ENCODE peak calls at places on chromosome 1, in ten cellular contexts. One of them, this sample, is unnamed.

GRCh38 chr1:174262747-174263241 is 103.5 kb downstream of the RABGAP1L start:
- DNase-seq in neural crest cell: peak
- DNase-seq in cardiac muscle cell: peak
- DNase-seq in H1: peak
- DNase-seq in heart right ventricle: no peak
- DNase-seq in vagina: no peak
- DNase-seq in BE2C: peak
- DNase-seq in PC-3: peak
- DNase-seq in nephron progenitor cell: no peak
- DNase-seq in A549: peak
- DNase-seq in this sample: peak

GRCh38 chr1:61149010-61149860 is 66.9 kb downstream of the NFIA start:
- DNase-seq in neural crest cell: no peak
- DNase-seq in cardiac muscle cell: no peak
- DNase-seq in H1: no peak
- DNase-seq in heart right ventricle: no peak
- DNase-seq in vagina: no peak
- DNase-seq in BE2C: no peak
- DNase-seq in PC-3: peak
- DNase-seq in nephron progenitor cell: no peak
- DNase-seq in A549: no peak
- DNase-seq in this sample: no peak

GRCh38 chr1:154626456-154627246 is 18.7 kb upstream of the ADAR start:
- DNase-seq in neural crest cell: no peak
- DNase-seq in cardiac muscle cell: no peak
- DNase-seq in H1: no peak
- DNase-seq in heart right ventricle: no peak
- DNase-seq in vagina: no peak
- DNase-seq in BE2C: no peak
- DNase-seq in PC-3: no peak
- DNase-seq in nephron progenitor cell: peak
- DNase-seq in A549: no peak
- DNase-seq in this sample: no peak

GRCh38 chr1:155085504-155086181 is 7.0 kb downstream of the EFNA3 start:
- DNase-seq in neural crest cell: no peak
- DNase-seq in cardiac muscle cell: peak
- DNase-seq in H1: peak
- DNase-seq in heart right ventricle: peak
- DNase-seq in vagina: peak
- DNase-seq in BE2C: no peak
- DNase-seq in PC-3: peak
- DNase-seq in nephron progenitor cell: peak
- DNase-seq in A549: no peak
- DNase-seq in this sample: peak

GRCh38 chr1:183685112-183685713 is 32.1 kb upstream of the APOBEC4 start:
- DNase-seq in neural crest cell: no peak
- DNase-seq in cardiac muscle cell: peak
- DNase-seq in H1: no peak
- DNase-seq in heart right ventricle: peak
- DNase-seq in vagina: no peak
- DNase-seq in BE2C: peak
- DNase-seq in PC-3: peak
- DNase-seq in nephron progenitor cell: peak
- DNase-seq in A549: peak
- DNase-seq in this sample: peak

GRCh38 chr1:26701266-26701994 is 5.6 kb downstream of the ARID1A start:
- DNase-seq in neural crest cell: no peak
- DNase-seq in cardiac muscle cell: peak
- DNase-seq in H1: no peak
- DNase-seq in heart right ventricle: no peak
- DNase-seq in vagina: no peak
- DNase-seq in BE2C: no peak
- DNase-seq in PC-3: peak
- DNase-seq in nephron progenitor cell: no peak
- DNase-seq in A549: no peak
- DNase-seq in this sample: no peak

GRCh38 chr1:154529308-154529707 is 27.1 kb upstream of the SHE start:
- DNase-seq in neural crest cell: no peak
- DNase-seq in cardiac muscle cell: no peak
- DNase-seq in H1: no peak
- DNase-seq in heart right ventricle: no peak
- DNase-seq in vagina: no peak
- DNase-seq in BE2C: no peak
- DNase-seq in PC-3: no peak
- DNase-seq in nephron progenitor cell: no peak
- DNase-seq in A549: no peak
- DNase-seq in this sample: no peak

GRCh38 chr1:30471307-30471706 is 252.1 kb downstream of the MATN1 start:
- DNase-seq in neural crest cell: no peak
- DNase-seq in cardiac muscle cell: no peak
- DNase-seq in H1: no peak
- DNase-seq in heart right ventricle: no peak
- DNase-seq in vagina: no peak
- DNase-seq in BE2C: no peak
- DNase-seq in PC-3: no peak
- DNase-seq in nephron progenitor cell: no peak
- DNase-seq in A549: no peak
- DNase-seq in this sample: no peak

GRCh38 chr1:200184196-200184595 is 156.7 kb downstream of the NR5A2 start:
- DNase-seq in neural crest cell: no peak
- DNase-seq in cardiac muscle cell: peak
- DNase-seq in H1: no peak
- DNase-seq in heart right ventricle: peak
- DNase-seq in vagina: no peak
- DNase-seq in BE2C: no peak
- DNase-seq in PC-3: peak
- DNase-seq in nephron progenitor cell: no peak
- DNase-seq in A549: peak
- DNase-seq in this sample: peak

GRCh38 chr1:74340656-74341055 is 105.5 kb downstream of the TNNI3K start:
- DNase-seq in neural crest cell: no peak
- DNase-seq in cardiac muscle cell: no peak
- DNase-seq in H1: no peak
- DNase-seq in heart right ventricle: no peak
- DNase-seq in vagina: no peak
- DNase-seq in BE2C: no peak
- DNase-seq in PC-3: no peak
- DNase-seq in nephron progenitor cell: no peak
- DNase-seq in A549: no peak
- DNase-seq in this sample: no peak

GRCh38 chr1:204089044-204089751 is 16.3 kb downstream of the SOX13 start:
- DNase-seq in neural crest cell: no peak
- DNase-seq in cardiac muscle cell: peak
- DNase-seq in H1: peak
- DNase-seq in heart right ventricle: peak
- DNase-seq in vagina: no peak
- DNase-seq in BE2C: no peak
- DNase-seq in PC-3: no peak
- DNase-seq in nephron progenitor cell: no peak
- DNase-seq in A549: no peak
- DNase-seq in this sample: peak
- TF ChIP-seq CTCF in neural crest cell: no peak
- TF ChIP-seq CTCF in cardiac muscle cell: no peak
- TF ChIP-seq CTCF in H1: no peak
- TF ChIP-seq CTCF in heart right ventricle: no peak
- TF ChIP-seq CTCF in vagina: no peak
- TF ChIP-seq CTCF in BE2C: no peak
- TF ChIP-seq CTCF in PC-3: no peak
- TF ChIP-seq CTCF in nephron progenitor cell: no peak
- TF ChIP-seq CTCF in A549: no peak
- TF ChIP-seq CTCF in this sample: peak

GRCh38 chr1:83581747-83582146 is 417.2 kb downstream of the TTLL7 start:
- DNase-seq in neural crest cell: no peak
- DNase-seq in cardiac muscle cell: no peak
- DNase-seq in H1: no peak
- DNase-seq in heart right ventricle: no peak
- DNase-seq in vagina: no peak
- DNase-seq in BE2C: no peak
- DNase-seq in PC-3: no peak
- DNase-seq in nephron progenitor cell: no peak
- DNase-seq in A549: no peak
- DNase-seq in this sample: no peak

GRCh38 chr1:83588140-83588539 is 410.8 kb downstream of the TTLL7 start:
- DNase-seq in neural crest cell: no peak
- DNase-seq in cardiac muscle cell: no peak
- DNase-seq in H1: no peak
- DNase-seq in heart right ventricle: no peak
- DNase-seq in vagina: no peak
- DNase-seq in BE2C: no peak
- DNase-seq in PC-3: no peak
- DNase-seq in nephron progenitor cell: no peak
- DNase-seq in A549: no peak
- DNase-seq in this sample: no peak

GRCh38 chr1:83583351-83584014 is 415.4 kb downstream of the TTLL7 start:
- DNase-seq in neural crest cell: no peak
- DNase-seq in cardiac muscle cell: no peak
- DNase-seq in H1: no peak
- DNase-seq in heart right ventricle: no peak
- DNase-seq in vagina: no peak
- DNase-seq in BE2C: peak
- DNase-seq in PC-3: peak
- DNase-seq in nephron progenitor cell: no peak
- DNase-seq in A549: no peak
- DNase-seq in this sample: no peak
- TF ChIP-seq CTCF in neural crest cell: peak
- TF ChIP-seq CTCF in cardiac muscle cell: no peak
- TF ChIP-seq CTCF in H1: peak
- TF ChIP-seq CTCF in heart right ventricle: no peak
- TF ChIP-seq CTCF in vagina: no peak
- TF ChIP-seq CTCF in BE2C: peak
- TF ChIP-seq CTCF in PC-3: peak
- TF ChIP-seq CTCF in nephron progenitor cell: no peak
- TF ChIP-seq CTCF in A549: no peak
- TF ChIP-seq CTCF in this sample: no peak

GRCh38 chr1:17369466-17369865 is 2.5 kb upstream of the PADI6 start:
- DNase-seq in neural crest cell: no peak
- DNase-seq in cardiac muscle cell: peak
- DNase-seq in H1: no peak
- DNase-seq in heart right ventricle: no peak
- DNase-seq in vagina: no peak
- DNase-seq in BE2C: no peak
- DNase-seq in PC-3: peak
- DNase-seq in nephron progenitor cell: no peak
- DNase-seq in A549: no peak
- DNase-seq in this sample: peak

GRCh38 chr1:17371896-17372295 is at the start of gene PADI6:
- DNase-seq in neural crest cell: no peak
- DNase-seq in cardiac muscle cell: no peak
- DNase-seq in H1: no peak
- DNase-seq in heart right ventricle: no peak
- DNase-seq in vagina: no peak
- DNase-seq in BE2C: no peak
- DNase-seq in PC-3: no peak
- DNase-seq in nephron progenitor cell: no peak
- DNase-seq in A549: no peak
- DNase-seq in this sample: no peak

GRCh38 chr1:17372955-17373354 is 959 bp downstream of the PADI6 start:
- DNase-seq in neural crest cell: no peak
- DNase-seq in cardiac muscle cell: no peak
- DNase-seq in H1: no peak
- DNase-seq in heart right ventricle: no peak
- DNase-seq in vagina: no peak
- DNase-seq in BE2C: no peak
- DNase-seq in PC-3: no peak
- DNase-seq in nephron progenitor cell: no peak
- DNase-seq in A549: no peak
- DNase-seq in this sample: no peak

GRCh38 chr1:17375651-17376050 is 3.7 kb downstream of the PADI6 start:
- DNase-seq in neural crest cell: no peak
- DNase-seq in cardiac muscle cell: no peak
- DNase-seq in H1: no peak
- DNase-seq in heart right ventricle: no peak
- DNase-seq in vagina: no peak
- DNase-seq in BE2C: no peak
- DNase-seq in PC-3: no peak
- DNase-seq in nephron progenitor cell: no peak
- DNase-seq in A549: no peak
- DNase-seq in this sample: no peak

DNA sequence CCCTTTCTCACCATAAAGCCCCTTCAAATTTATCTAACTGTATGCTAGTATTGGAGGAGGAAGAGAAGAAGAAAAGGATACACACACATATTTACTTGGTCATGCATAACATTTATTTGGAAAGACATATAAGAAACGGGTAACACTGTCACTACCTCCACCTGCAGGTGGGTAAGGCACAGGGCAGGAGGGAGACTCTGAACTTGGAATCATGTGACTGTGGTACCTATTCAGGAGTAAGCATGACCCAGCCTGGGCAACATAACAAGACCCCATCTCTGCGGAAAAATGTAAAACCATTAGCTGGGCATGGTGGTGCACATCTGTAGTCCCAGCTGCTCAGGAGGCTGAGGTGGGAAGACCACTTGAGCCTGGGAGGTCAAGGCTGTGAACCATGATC is 1.4 kb upstream of the PADI6 start:
- DNase-seq in neural crest cell: no peak
- DNase-seq in cardiac muscle cell: no peak
- DNase-seq in H1: no peak
- DNase-seq in heart right ventricle: no peak
- DNase-seq in vagina: no peak
- DNase-seq in BE2C: no peak
- DNase-seq in PC-3: peak
- DNase-seq in nephron progenitor cell: no peak
- DNase-seq in A549: peak
- DNase-seq in this sample: no peak
- TF ChIP-seq CTCF in neural crest cell: peak
- TF ChIP-seq CTCF in cardiac muscle cell: no peak
- TF ChIP-seq CTCF in H1: peak
- TF ChIP-seq CTCF in heart right ventricle: no peak
- TF ChIP-seq CTCF in vagina: no peak
- TF ChIP-seq CTCF in BE2C: peak
- TF ChIP-seq CTCF in PC-3: peak
- TF ChIP-seq CTCF in nephron progenitor cell: peak
- TF ChIP-seq CTCF in A549: peak
- TF ChIP-seq CTCF in this sample: peak

DNA sequence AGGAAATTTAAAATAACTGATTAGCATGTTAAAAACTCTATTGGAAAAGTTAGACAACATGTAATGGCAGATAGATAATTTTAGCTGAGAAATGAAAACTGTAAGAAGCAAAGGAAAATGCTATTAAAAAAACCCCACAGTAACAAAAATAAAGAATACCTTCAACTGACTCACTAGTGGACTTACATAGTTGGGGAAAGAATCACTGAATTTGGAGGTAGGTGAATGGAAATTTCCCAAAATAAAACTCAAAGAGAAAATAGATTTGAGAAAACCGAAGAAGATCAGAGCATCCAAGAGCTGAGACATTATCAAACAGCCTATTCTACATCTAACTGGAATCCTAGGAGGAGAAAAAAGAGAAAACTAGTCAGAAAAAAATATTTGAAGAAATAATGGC is 34.7 kb downstream of the PDE4B start:
- DNase-seq in neural crest cell: no peak
- DNase-seq in cardiac muscle cell: no peak
- DNase-seq in H1: no peak
- DNase-seq in heart right ventricle: no peak
- DNase-seq in vagina: no peak
- DNase-seq in BE2C: no peak
- DNase-seq in PC-3: no peak
- DNase-seq in nephron progenitor cell: no peak
- DNase-seq in A549: no peak
- DNase-seq in this sample: peak
- TF ChIP-seq CTCF in neural crest cell: no peak
- TF ChIP-seq CTCF in cardiac muscle cell: no peak
- TF ChIP-seq CTCF in H1: no peak
- TF ChIP-seq CTCF in heart right ventricle: no peak
- TF ChIP-seq CTCF in vagina: no peak
- TF ChIP-seq CTCF in BE2C: no peak
- TF ChIP-seq CTCF in PC-3: no peak
- TF ChIP-seq CTCF in nephron progenitor cell: no peak
- TF ChIP-seq CTCF in A549: no peak
- TF ChIP-seq CTCF in this sample: no peak